ENCODE peak calls at places on chromosomes 4 and X, in six cellular contexts. V, C, U, D, G and Q are unnamed samples.

GRCh38 chr4:41632481-41633073 is 94.6 kb downstream of the LIMCH1 start:
- DNase-seq in V (no peak), C (peak), U (no peak), D (no peak), G (no peak), Q (no peak)

GRCh38 chr4:4599886-4600285 is 58.0 kb upstream of the STX18 start:
- DNase-seq in V (no peak), C (no peak), U (no peak), D (no peak), G (no peak), Q (no peak)

GRCh38 chrX:41273638-41274037 is 60.3 kb upstream of the DDX3X start:
- DNase-seq in V (peak), C (no peak), U (no peak), D (no peak), G (no peak), Q (no peak)

GRCh38 chr4:109027016-109027500 is 264.2 kb upstream of the ETNPPL start:
- DNase-seq in V (no peak), C (no peak), U (no peak), D (no peak), G (no peak), Q (no peak)

GRCh38 chr4:57254727-57255126 is 144.5 kb upstream of the IGFBP7 start:
- DNase-seq in V (no peak), C (no peak), U (no peak), D (no peak), G (no peak), Q (no peak)

GRCh38 chrX:15441464-15441863 is 51.7 kb downstream of the PIR start:
- DNase-seq in V (no peak), C (no peak), U (no peak), D (no peak), G (no peak), Q (no peak)

GRCh38 chr4:173403051-173403450 is 4.1 kb upstream of the SCRG1 start:
- DNase-seq in V (peak), C (no peak), U (no peak), D (no peak), G (peak), Q (no peak)

GRCh38 chr4:101211146-101211553 is 136.2 kb downstream of the PPP3CA start:
- DNase-seq in V (peak), C (no peak), U (no peak), D (no peak), G (peak), Q (no peak)

GRCh38 chr4:89283975-89284556 is 23.5 kb downstream of the GPRIN3 start:
- DNase-seq in V (no peak), C (no peak), U (no peak), D (no peak), G (no peak), Q (no peak)

GRCh38 chr4:110950721-110951120 is 327.8 kb upstream of the PITX2 start:
- DNase-seq in V (no peak), C (no peak), U (no peak), D (no peak), G (no peak), Q (no peak)

GRCh38 chr4:169267070-169267469 is 3.7 kb downstream of the SH3RF1 start:
- DNase-seq in V (no peak), C (no peak), U (no peak), D (no peak), G (no peak), Q (no peak)

GRCh38 chrX:49186125-49187027 is at the start of gene PRICKLE3:
- DNase-seq in V (no peak), C (peak), U (peak), D (peak), G (peak), Q (peak)

GRCh38 chrX:15873566-15873965 is 19.0 kb upstream of the AP1S2 start:
- DNase-seq in V (no peak), C (no peak), U (no peak), D (no peak), G (peak), Q (no peak)

GRCh38 chrX:40573763-40574162 is 7.0 kb upstream of the ATP6AP2 start:
- DNase-seq in V (peak), C (no peak), U (no peak), D (no peak), G (peak), Q (no peak)

GRCh38 chr4:8409271-8410065 is 31.1 kb downstream of the ACOX3 start:
- DNase-seq in V (no peak), C (no peak), U (no peak), D (peak), G (no peak), Q (peak)

GRCh38 chr4:175066923-175067627 is 148.9 kb downstream of the ADAM29 start:
- DNase-seq in V (no peak), C (no peak), U (no peak), D (no peak), G (no peak), Q (no peak)

GRCh38 chrX:98296129-98296528 is 1412.4 kb downstream of the RPA4 start:
- DNase-seq in V (no peak), C (no peak), U (no peak), D (no peak), G (no peak), Q (no peak)

GRCh38 chrX:125736008-125736729 is 416.5 kb downstream of the TEX13C start:
- DNase-seq in V (no peak), C (no peak), U (no peak), D (no peak), G (no peak), Q (no peak)

GRCh38 chr4:2948895-2949781 is 14.1 kb downstream of the NOP14 start:
- DNase-seq in V (no peak), C (no peak), U (no peak), D (no peak), G (no peak), Q (no peak)

GRCh38 chr4:1204286-1204827 is 32.0 kb upstream of the SPON2 start:
- DNase-seq in V (no peak), C (no peak), U (no peak), D (peak), G (no peak), Q (peak)

GRCh38 chrX:66579219-66579618 is 59.7 kb downstream of the EDA2R start:
- DNase-seq in V (no peak), C (no peak), U (no peak), D (no peak), G (no peak), Q (no peak)

GRCh38 chr4:109820563-109820962 is 5.0 kb downstream of the GAR1 start:
- DNase-seq in V (no peak), C (no peak), U (no peak), D (no peak), G (no peak), Q (no peak)

GRCh38 chrX:66676990-66677389 is 38.1 kb upstream of the EDA2R start:
- DNase-seq in V (peak), C (no peak), U (no peak), D (no peak), G (peak), Q (no peak)

GRCh38 chr4:14669418-14669817 is 332.9 kb upstream of the CPEB2 start:
- DNase-seq in V (no peak), C (no peak), U (no peak), D (no peak), G (no peak), Q (no peak)

GRCh38 chrX:110432066-110432465 is 73.4 kb downstream of the RTL9 start:
- DNase-seq in V (no peak), C (no peak), U (no peak), D (no peak), G (no peak), Q (no peak)

GRCh38 chrX:82141942-82142341 is 940.0 kb downstream of the SH3BGRL start:
- DNase-seq in V (no peak), C (no peak), U (no peak), D (no peak), G (no peak), Q (no peak)

GRCh38 chrX:41556958-41557357 is 109.8 kb downstream of the NYX start:
- DNase-seq in V (no peak), C (no peak), U (no peak), D (no peak), G (no peak), Q (no peak)

GRCh38 chrX:111470681-111471403 is 40.6 kb upstream of the SERTM2 start:
- DNase-seq in V (no peak), C (no peak), U (no peak), D (no peak), G (no peak), Q (no peak)

GRCh38 chr4:130747842-130748241 is 1651.9 kb downstream of the C4orf33 start:
- DNase-seq in V (peak), C (no peak), U (no peak), D (no peak), G (no peak), Q (no peak)

GRCh38 chr4:56307423-56307822 is 79.9 kb downstream of the AASDH start:
- DNase-seq in V (peak), C (no peak), U (no peak), D (no peak), G (peak), Q (no peak)

GRCh38 chr4:23361453-23361852 is 528.4 kb downstream of the PPARGC1A start:
- DNase-seq in V (no peak), C (no peak), U (no peak), D (no peak), G (no peak), Q (no peak)

GRCh38 chrX:41472231-41472815 is 25.2 kb downstream of the NYX start:
- DNase-seq in V (no peak), C (no peak), U (no peak), D (no peak), G (no peak), Q (no peak)

DNA sequence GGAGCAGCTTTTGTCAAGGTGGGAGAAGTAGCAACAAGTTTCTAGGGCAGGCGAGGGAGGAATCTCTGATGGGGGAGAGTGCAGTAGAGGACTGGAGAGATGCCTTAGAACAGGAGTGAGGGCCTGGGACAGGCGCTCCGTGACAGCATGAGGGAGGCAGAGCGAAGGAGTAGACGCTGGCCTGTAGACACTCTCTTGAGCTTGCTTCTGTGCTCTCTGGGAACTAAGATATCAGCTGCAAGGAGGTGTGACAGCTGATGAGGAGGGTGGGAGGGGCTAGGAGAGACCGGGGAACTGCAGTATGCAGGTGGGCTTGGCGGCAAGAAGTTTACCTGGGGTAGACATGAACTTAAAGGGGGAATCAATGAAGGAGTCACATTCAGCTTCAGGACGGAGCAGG is 35.7 kb downstream of the MECP2 start:
- DNase-seq in V (no peak), C (no peak), U (no peak), D (no peak), G (no peak), Q (no peak)
- TF ChIP-seq CTCF in V (no peak), C (no peak), U (no peak), D (no peak), G (no peak), Q (no peak)

GRCh38 chr4:7322166-7322991 is 112.4 kb downstream of the PSAPL1 start:
- DNase-seq in V (no peak), C (no peak), U (no peak), D (peak), G (no peak), Q (no peak)

GRCh38 chr4:7323461-7323871 is 111.3 kb downstream of the PSAPL1 start:
- DNase-seq in V (no peak), C (no peak), U (no peak), D (peak), G (no peak), Q (no peak)

GRCh38 chr4:7325541-7325940 is 109.2 kb downstream of the PSAPL1 start:
- DNase-seq in V (no peak), C (no peak), U (no peak), D (peak), G (no peak), Q (no peak)

GRCh38 chr4:7324651-7325121 is 110.0 kb downstream of the PSAPL1 start:
- DNase-seq in V (no peak), C (no peak), U (no peak), D (peak), G (no peak), Q (peak)

GRCh38 chr4:7323872-7324650 is 110.7 kb downstream of the PSAPL1 start:
- DNase-seq in V (peak), C (no peak), U (no peak), D (peak), G (no peak), Q (no peak)
- TF ChIP-seq CTCF in V (no peak), C (no peak), U (no peak), D (no peak), G (peak), Q (no peak)

GRCh38 chr4:25234390-25235367 is 846 bp downstream of the PI4K2B start:
- DNase-seq in V (peak), C (peak), U (no peak), D (peak), G (peak), Q (peak)
- TF ChIP-seq CTCF in V (peak), C (peak), U (no peak), D (peak), G (peak), Q (peak)

DNA sequence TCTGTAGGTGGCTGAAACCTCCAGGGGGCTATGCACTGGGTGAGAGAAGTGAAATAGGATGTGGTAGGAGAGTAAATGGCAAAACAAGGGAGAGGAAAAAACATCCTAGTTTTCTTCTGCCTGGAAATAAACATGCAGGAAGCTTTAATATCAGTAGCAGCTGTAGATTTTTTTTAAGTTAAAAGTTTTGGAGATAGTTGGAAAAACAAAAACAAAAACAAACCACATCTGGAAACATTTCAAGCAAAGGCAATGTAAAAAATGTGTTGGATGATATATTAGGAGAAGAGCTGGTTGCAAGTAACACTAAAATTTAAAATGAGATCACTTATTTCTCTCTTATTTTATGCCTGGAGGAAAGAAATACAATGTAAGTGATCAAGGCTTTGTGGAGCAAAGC is 388.0 kb downstream of the SPRY1 start:
- DNase-seq in V (no peak), C (no peak), U (no peak), D (no peak), G (no peak), Q (no peak)
- TF ChIP-seq CTCF in V (no peak), C (no peak), U (no peak), D (no peak), G (no peak), Q (no peak)

GRCh38 chr4:143025111-143025704 is 159.5 kb upstream of the USP38 start:
- DNase-seq in V (peak), C (no peak), U (no peak), D (no peak), G (peak), Q (no peak)
- TF ChIP-seq CTCF in V (peak), C (peak), U (no peak), D (peak), G (peak), Q (no peak)

GRCh38 chrX:19924285-19924684 is 36.9 kb upstream of the SH3KBP1 start:
- DNase-seq in V (no peak), C (no peak), U (no peak), D (no peak), G (no peak), Q (no peak)
- TF ChIP-seq CTCF in V (no peak), C (no peak), U (no peak), D (no peak), G (no peak), Q (no peak)

GRCh38 chrX:23248187-23248586 is 86.5 kb upstream of the PTCHD1 start:
- DNase-seq in V (no peak), C (no peak), U (no peak), D (no peak), G (no peak), Q (no peak)

GRCh38 chrX:23251043-23251442 is 83.6 kb upstream of the PTCHD1 start:
- DNase-seq in V (no peak), C (no peak), U (no peak), D (no peak), G (no peak), Q (no peak)

DNA sequence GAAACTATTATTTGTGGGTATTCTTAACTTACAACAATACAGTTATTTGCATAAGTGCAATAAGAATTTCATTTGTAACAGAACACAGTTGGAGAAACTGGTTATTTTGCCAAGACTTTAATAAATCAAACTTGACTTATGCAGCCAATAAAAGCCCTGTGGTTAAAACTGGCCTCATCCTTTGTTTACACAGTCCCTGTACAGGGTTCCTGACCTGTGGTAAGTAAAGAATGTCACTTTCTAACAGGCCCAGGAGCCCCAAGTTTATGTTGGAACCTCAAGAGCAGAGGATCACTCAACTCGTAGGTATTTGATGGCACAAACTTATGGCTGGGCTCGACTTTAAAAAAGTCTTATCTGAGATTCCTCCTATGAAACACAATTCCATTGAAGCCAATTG is 88.6 kb upstream of the PTCHD1 start:
- DNase-seq in V (no peak), C (no peak), U (no peak), D (no peak), G (no peak), Q (no peak)
- TF ChIP-seq CTCF in V (no peak), C (no peak), U (no peak), D (no peak), G (no peak), Q (no peak)

DNA sequence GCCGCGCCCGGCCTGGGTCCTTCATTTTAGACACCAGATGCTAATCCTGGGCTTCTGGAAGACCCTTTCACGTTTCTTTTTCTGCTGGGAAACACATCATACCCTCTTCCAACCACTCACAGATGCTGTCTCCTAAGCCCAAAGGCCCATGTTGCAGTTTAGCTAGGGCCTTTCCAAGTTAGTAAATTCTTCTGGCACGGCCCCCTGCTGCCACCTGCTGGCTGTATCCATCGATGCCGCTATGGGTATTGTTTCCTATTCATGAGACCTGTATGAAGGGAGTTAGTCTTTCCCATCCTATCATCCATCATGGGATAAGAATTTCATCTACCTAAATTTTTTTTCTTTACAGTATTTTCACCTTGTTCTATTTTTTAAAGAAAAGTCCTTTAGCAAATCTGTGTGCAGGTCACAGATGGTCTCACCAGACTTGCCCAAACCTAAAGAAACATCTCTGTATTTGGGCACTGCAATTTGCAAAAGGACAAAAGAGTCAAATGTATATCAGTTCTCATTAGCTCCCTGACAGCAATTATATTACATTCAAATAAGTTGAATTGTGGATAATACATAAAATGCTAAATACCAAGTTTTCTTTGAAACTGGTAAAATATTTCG is 37.8 kb upstream of the SLC9A7 start:
- DNase-seq in V (no peak), C (peak), U (peak), D (peak), G (peak), Q (peak)
- TF ChIP-seq CTCF in V (peak), C (peak), U (no peak), D (peak), G (peak), Q (peak)